ENCODE peak calls at places on chromosomes 4 and X, in ten cellular contexts. One of them, this sample, is unnamed.

GRCh38 chr4:25031077-25031606 is 396 bp upstream of the LGI2 start:
- DNase-seq in stomach: no peak
- DNase-seq in tibial artery: peak; percentile 75
- DNase-seq in ovary: peak; percentile 41
- DNase-seq in psoas muscle: no peak
- DNase-seq in mesenchymal stem cell: peak; percentile 34
- DNase-seq in sigmoid colon: peak; percentile 68
- DNase-seq in brain microvascular endothelial cell: no peak
- DNase-seq in GM23248: peak; percentile 46
- DNase-seq in small intestine: peak; percentile 1
- DNase-seq in this sample: peak; percentile 32

GRCh38 chr4:150784939-150785338 is 203.0 kb downstream of the MAB21L2 start:
- DNase-seq in stomach: no peak
- DNase-seq in tibial artery: no peak
- DNase-seq in ovary: no peak
- DNase-seq in psoas muscle: no peak
- DNase-seq in mesenchymal stem cell: no peak
- DNase-seq in sigmoid colon: no peak
- DNase-seq in brain microvascular endothelial cell: no peak
- DNase-seq in GM23248: no peak
- DNase-seq in small intestine: no peak
- DNase-seq in this sample: no peak

GRCh38 chrX:38489341-38489740 is 72.0 kb upstream of the TSPAN7 start:
- DNase-seq in stomach: no peak
- DNase-seq in tibial artery: no peak
- DNase-seq in ovary: no peak
- DNase-seq in psoas muscle: no peak
- DNase-seq in mesenchymal stem cell: no peak
- DNase-seq in sigmoid colon: no peak
- DNase-seq in brain microvascular endothelial cell: no peak
- DNase-seq in GM23248: no peak
- DNase-seq in small intestine: no peak
- DNase-seq in this sample: no peak

GRCh38 chr4:86291180-86291579 is 68.7 kb downstream of the MAPK10 start:
- DNase-seq in stomach: no peak
- DNase-seq in tibial artery: no peak
- DNase-seq in ovary: no peak
- DNase-seq in psoas muscle: no peak
- DNase-seq in mesenchymal stem cell: no peak
- DNase-seq in sigmoid colon: no peak
- DNase-seq in brain microvascular endothelial cell: no peak
- DNase-seq in GM23248: no peak
- DNase-seq in small intestine: no peak
- DNase-seq in this sample: no peak

GRCh38 chr4:10055871-10056270 is 34.6 kb upstream of the SLC2A9 start:
- DNase-seq in stomach: no peak
- DNase-seq in tibial artery: no peak
- DNase-seq in ovary: no peak
- DNase-seq in psoas muscle: no peak
- DNase-seq in mesenchymal stem cell: no peak
- DNase-seq in sigmoid colon: no peak
- DNase-seq in brain microvascular endothelial cell: no peak
- DNase-seq in GM23248: no peak
- DNase-seq in small intestine: no peak
- DNase-seq in this sample: no peak

GRCh38 chr4:168600796-168601583 is 104.1 kb downstream of the PALLD start:
- DNase-seq in stomach: no peak
- DNase-seq in tibial artery: no peak
- DNase-seq in ovary: no peak
- DNase-seq in psoas muscle: no peak
- DNase-seq in mesenchymal stem cell: no peak
- DNase-seq in sigmoid colon: no peak
- DNase-seq in brain microvascular endothelial cell: no peak
- DNase-seq in GM23248: no peak
- DNase-seq in small intestine: no peak
- DNase-seq in this sample: no peak

GRCh38 chr4:99404595-99405287 is 30.4 kb downstream of the ADH7 start:
- DNase-seq in stomach: no peak
- DNase-seq in tibial artery: no peak
- DNase-seq in ovary: no peak
- DNase-seq in psoas muscle: peak; percentile 35
- DNase-seq in mesenchymal stem cell: peak; percentile 58
- DNase-seq in sigmoid colon: no peak
- DNase-seq in brain microvascular endothelial cell: peak; percentile 92
- DNase-seq in GM23248: peak; percentile 93
- DNase-seq in small intestine: peak; percentile 36
- DNase-seq in this sample: peak; percentile 27

GRCh38 chr4:30535255-30535654 is 184.9 kb upstream of the PCDH7 start:
- DNase-seq in stomach: no peak
- DNase-seq in tibial artery: no peak
- DNase-seq in ovary: no peak
- DNase-seq in psoas muscle: no peak
- DNase-seq in mesenchymal stem cell: peak; percentile 67
- DNase-seq in sigmoid colon: no peak
- DNase-seq in brain microvascular endothelial cell: no peak
- DNase-seq in GM23248: no peak
- DNase-seq in small intestine: no peak
- DNase-seq in this sample: no peak

GRCh38 chr4:145230726-145231125 is 50.3 kb upstream of the OTUD4 start:
- DNase-seq in stomach: no peak
- DNase-seq in tibial artery: no peak
- DNase-seq in ovary: no peak
- DNase-seq in psoas muscle: no peak
- DNase-seq in mesenchymal stem cell: no peak
- DNase-seq in sigmoid colon: no peak
- DNase-seq in brain microvascular endothelial cell: no peak
- DNase-seq in GM23248: peak; percentile 63
- DNase-seq in small intestine: no peak
- DNase-seq in this sample: no peak

GRCh38 chr4:77095101-77095826 is 19.5 kb upstream of the CCNI start:
- DNase-seq in stomach: peak; percentile 84
- DNase-seq in tibial artery: peak; percentile 85
- DNase-seq in ovary: peak; percentile 30
- DNase-seq in psoas muscle: peak; percentile 70
- DNase-seq in mesenchymal stem cell: peak; percentile 70
- DNase-seq in sigmoid colon: peak; percentile 86
- DNase-seq in brain microvascular endothelial cell: peak; percentile 72
- DNase-seq in GM23248: peak; percentile 80
- DNase-seq in small intestine: peak; percentile 76
- DNase-seq in this sample: peak; percentile 78
- H3K27ac ChIP-seq in stomach: no peak overlapping the region
- H3K27ac ChIP-seq in tibial artery: peak overlapping the region; percentile 2
- H3K27ac ChIP-seq in ovary: no peak overlapping the region
- H3K27ac ChIP-seq in psoas muscle: no peak overlapping the region
- H3K27ac ChIP-seq in mesenchymal stem cell: no peak overlapping the region
- H3K27ac ChIP-seq in sigmoid colon: no peak overlapping the region
- H3K27ac ChIP-seq in brain microvascular endothelial cell: no peak overlapping the region
- H3K27ac ChIP-seq in GM23248: no peak overlapping the region
- H3K27ac ChIP-seq in small intestine: no peak overlapping the region
- H3K27ac ChIP-seq in this sample: no peak overlapping the region

GRCh38 chr4:124090007-124090406 is 622.5 kb downstream of the ANKRD50 start:
- DNase-seq in stomach: no peak
- DNase-seq in tibial artery: no peak
- DNase-seq in ovary: no peak
- DNase-seq in psoas muscle: no peak
- DNase-seq in mesenchymal stem cell: no peak
- DNase-seq in sigmoid colon: no peak
- DNase-seq in brain microvascular endothelial cell: no peak
- DNase-seq in GM23248: no peak
- DNase-seq in small intestine: no peak
- DNase-seq in this sample: no peak

GRCh38 chr4:124096290-124096689 is 616.2 kb downstream of the ANKRD50 start:
- DNase-seq in stomach: no peak
- DNase-seq in tibial artery: no peak
- DNase-seq in ovary: no peak
- DNase-seq in psoas muscle: no peak
- DNase-seq in mesenchymal stem cell: no peak
- DNase-seq in sigmoid colon: no peak
- DNase-seq in brain microvascular endothelial cell: no peak
- DNase-seq in GM23248: no peak
- DNase-seq in small intestine: no peak
- DNase-seq in this sample: no peak

GRCh38 chr4:124097447-124097846 is 615.1 kb downstream of the ANKRD50 start:
- DNase-seq in stomach: no peak
- DNase-seq in tibial artery: no peak
- DNase-seq in ovary: no peak
- DNase-seq in psoas muscle: no peak
- DNase-seq in mesenchymal stem cell: peak; percentile 22
- DNase-seq in sigmoid colon: no peak
- DNase-seq in brain microvascular endothelial cell: no peak
- DNase-seq in GM23248: peak; percentile 60
- DNase-seq in small intestine: no peak
- DNase-seq in this sample: no peak

GRCh38 chr4:124095596-124095995 is 616.9 kb downstream of the ANKRD50 start:
- DNase-seq in stomach: no peak
- DNase-seq in tibial artery: no peak
- DNase-seq in ovary: no peak
- DNase-seq in psoas muscle: no peak
- DNase-seq in mesenchymal stem cell: no peak
- DNase-seq in sigmoid colon: no peak
- DNase-seq in brain microvascular endothelial cell: no peak
- DNase-seq in GM23248: no peak
- DNase-seq in small intestine: no peak
- DNase-seq in this sample: no peak

DNA sequence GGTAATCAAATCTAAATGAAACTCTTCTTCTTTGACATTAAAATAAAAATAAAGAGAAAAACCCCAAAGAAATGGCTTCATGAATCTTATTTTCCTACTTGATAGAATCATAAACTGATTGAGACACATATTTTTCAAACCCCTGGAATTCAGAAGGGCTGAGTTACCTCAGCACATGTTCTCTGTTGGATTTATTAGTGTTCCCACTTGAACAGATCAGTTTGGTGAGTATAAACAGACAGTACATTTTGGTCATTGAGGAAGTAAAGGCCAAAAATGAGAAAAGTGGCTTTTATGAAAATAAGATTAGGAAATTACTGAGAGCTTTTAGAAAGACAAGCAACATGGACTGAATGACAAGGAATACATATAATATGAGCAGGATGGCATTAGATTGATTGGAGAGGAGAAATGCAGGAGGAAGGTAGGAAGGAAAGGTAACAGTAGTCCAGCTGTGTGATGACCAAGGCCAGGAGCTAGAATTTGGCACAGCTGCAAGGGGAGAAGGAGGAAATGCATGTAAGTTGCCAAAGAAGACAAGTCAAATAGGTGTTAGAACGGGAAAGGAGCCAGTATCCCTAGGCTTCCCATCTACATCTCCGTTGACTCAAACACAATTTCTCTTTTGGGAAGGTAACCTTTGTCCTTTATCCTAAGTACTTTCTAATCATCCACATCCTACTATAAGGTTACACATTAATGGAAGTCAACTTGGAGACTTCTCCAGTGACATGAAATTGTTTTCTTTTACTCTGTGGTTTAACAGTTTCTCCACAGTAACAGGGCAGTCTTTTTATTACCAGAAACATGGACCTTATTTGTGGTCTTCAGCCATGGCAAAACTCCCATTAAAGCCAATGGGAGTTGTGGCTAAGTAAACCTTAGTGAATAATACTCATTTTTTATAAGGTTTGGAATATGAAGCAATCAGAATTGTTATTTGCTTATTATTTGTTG is 620.2 kb downstream of the ANKRD50 start:
- DNase-seq in stomach: no peak
- DNase-seq in tibial artery: no peak
- DNase-seq in ovary: no peak
- DNase-seq in psoas muscle: no peak
- DNase-seq in mesenchymal stem cell: no peak
- DNase-seq in sigmoid colon: no peak
- DNase-seq in brain microvascular endothelial cell: no peak
- DNase-seq in GM23248: no peak
- DNase-seq in small intestine: no peak
- DNase-seq in this sample: no peak
- H3K27ac ChIP-seq in stomach: no peak overlapping the region
- H3K27ac ChIP-seq in tibial artery: no peak overlapping the region
- H3K27ac ChIP-seq in ovary: no peak overlapping the region
- H3K27ac ChIP-seq in psoas muscle: no peak overlapping the region
- H3K27ac ChIP-seq in mesenchymal stem cell: no peak overlapping the region
- H3K27ac ChIP-seq in sigmoid colon: no peak overlapping the region
- H3K27ac ChIP-seq in brain microvascular endothelial cell: no peak overlapping the region
- H3K27ac ChIP-seq in GM23248: no peak overlapping the region
- H3K27ac ChIP-seq in small intestine: no peak overlapping the region
- H3K27ac ChIP-seq in this sample: peak overlapping the region; percentile 15

GRCh38 chr4:1770245-1770644 is 22.8 kb upstream of the FGFR3 start:
- DNase-seq in stomach: no peak
- DNase-seq in tibial artery: no peak
- DNase-seq in ovary: no peak
- DNase-seq in psoas muscle: no peak
- DNase-seq in mesenchymal stem cell: no peak
- DNase-seq in sigmoid colon: no peak
- DNase-seq in brain microvascular endothelial cell: no peak
- DNase-seq in GM23248: no peak
- DNase-seq in small intestine: no peak
- DNase-seq in this sample: no peak
- H3K27ac ChIP-seq in stomach: no peak overlapping the region
- H3K27ac ChIP-seq in tibial artery: no peak overlapping the region
- H3K27ac ChIP-seq in ovary: no peak overlapping the region
- H3K27ac ChIP-seq in psoas muscle: no peak overlapping the region
- H3K27ac ChIP-seq in mesenchymal stem cell: no peak overlapping the region
- H3K27ac ChIP-seq in sigmoid colon: no peak overlapping the region
- H3K27ac ChIP-seq in brain microvascular endothelial cell: no peak overlapping the region
- H3K27ac ChIP-seq in GM23248: no peak overlapping the region
- H3K27ac ChIP-seq in small intestine: no peak overlapping the region
- H3K27ac ChIP-seq in this sample: no peak overlapping the region

GRCh38 chr4:165718660-165719059 is 154.4 kb upstream of the TLL1 start:
- DNase-seq in stomach: no peak
- DNase-seq in tibial artery: no peak
- DNase-seq in ovary: no peak
- DNase-seq in psoas muscle: no peak
- DNase-seq in mesenchymal stem cell: no peak
- DNase-seq in sigmoid colon: no peak
- DNase-seq in brain microvascular endothelial cell: no peak
- DNase-seq in GM23248: no peak
- DNase-seq in small intestine: no peak
- DNase-seq in this sample: no peak

GRCh38 chr4:165720411-165721082 is 152.5 kb upstream of the TLL1 start:
- DNase-seq in stomach: no peak
- DNase-seq in tibial artery: no peak
- DNase-seq in ovary: no peak
- DNase-seq in psoas muscle: no peak
- DNase-seq in mesenchymal stem cell: no peak
- DNase-seq in sigmoid colon: no peak
- DNase-seq in brain microvascular endothelial cell: no peak
- DNase-seq in GM23248: no peak
- DNase-seq in small intestine: no peak
- DNase-seq in this sample: no peak

GRCh38 chr4:165725352-165725751 is 147.7 kb upstream of the TLL1 start:
- DNase-seq in stomach: no peak
- DNase-seq in tibial artery: no peak
- DNase-seq in ovary: no peak
- DNase-seq in psoas muscle: no peak
- DNase-seq in mesenchymal stem cell: no peak
- DNase-seq in sigmoid colon: no peak
- DNase-seq in brain microvascular endothelial cell: no peak
- DNase-seq in GM23248: no peak
- DNase-seq in small intestine: peak; percentile 10
- DNase-seq in this sample: no peak

GRCh38 chr4:165723051-165723805 is 149.8 kb upstream of the TLL1 start:
- DNase-seq in stomach: no peak
- DNase-seq in tibial artery: no peak
- DNase-seq in ovary: no peak
- DNase-seq in psoas muscle: no peak
- DNase-seq in mesenchymal stem cell: no peak
- DNase-seq in sigmoid colon: no peak
- DNase-seq in brain microvascular endothelial cell: no peak
- DNase-seq in GM23248: no peak
- DNase-seq in small intestine: no peak
- DNase-seq in this sample: no peak

GRCh38 chr4:165721815-165722214 is 151.2 kb upstream of the TLL1 start:
- DNase-seq in stomach: no peak
- DNase-seq in tibial artery: no peak
- DNase-seq in ovary: no peak
- DNase-seq in psoas muscle: no peak
- DNase-seq in mesenchymal stem cell: no peak
- DNase-seq in sigmoid colon: no peak
- DNase-seq in brain microvascular endothelial cell: no peak
- DNase-seq in GM23248: no peak
- DNase-seq in small intestine: no peak
- DNase-seq in this sample: no peak
- H3K27ac ChIP-seq in stomach: no peak overlapping the region
- H3K27ac ChIP-seq in tibial artery: no peak overlapping the region
- H3K27ac ChIP-seq in ovary: no peak overlapping the region
- H3K27ac ChIP-seq in psoas muscle: no peak overlapping the region
- H3K27ac ChIP-seq in mesenchymal stem cell: no peak overlapping the region
- H3K27ac ChIP-seq in sigmoid colon: no peak overlapping the region
- H3K27ac ChIP-seq in brain microvascular endothelial cell: no peak overlapping the region
- H3K27ac ChIP-seq in GM23248: no peak overlapping the region
- H3K27ac ChIP-seq in small intestine: no peak overlapping the region
- H3K27ac ChIP-seq in this sample: no peak overlapping the region